ENCODE peak calls at places on chromosomes 5 and 9, in four cellular contexts. P is activated CD4-positive, alpha-beta T cell treated with anti-CD3 and anti-CD28 coated beads, Interleukin-2, amount 10 ng/mL, durations not matched to agents 7 days and 5 days; M is neural progenitor cell; L is stimulated activated naive CD4-positive, alpha-beta T cell. W is an unnamed sample.

GRCh38 chr5:1278216-1278615 is 16.7 kb downstream of the TERT start:
- DNase-seq in P (no peak), M (no peak), L (no peak), W (no peak)

GRCh38 chr5:176639208-176639607 is 8.1 kb upstream of the TSPAN17 start:
- DNase-seq in P (no peak), M (no peak), L (no peak), W (peak; percentile 52)

GRCh38 chr9:22154064-22154463 is 145.0 kb upstream of the CDKN2B start:
- DNase-seq in P (no peak), M (no peak), L (no peak), W (no peak)

GRCh38 chr5:142979636-142980035 is 209.5 kb downstream of the ARHGAP26 start:
- DNase-seq in P (no peak), M (no peak), L (no peak), W (peak; percentile 55)

GRCh38 chr9:123724211-123724831 is 205.6 kb downstream of the DENND1A start:
- DNase-seq in P (no peak), M (no peak), L (no peak), W (no peak)

GRCh38 chr9:33750839-33751339 is 44.5 kb upstream of the PRSS3 start:
- DNase-seq in P (no peak), M (no peak), L (no peak), W (no peak)

GRCh38 chr5:98935206-98935605 is 6.4 kb upstream of the CHD1 start:
- DNase-seq in P (no peak), M (no peak), L (no peak), W (no peak)

GRCh38 chr5:148532962-148533670 is 121.2 kb downstream of the HTR4 start:
- DNase-seq in P (no peak), M (no peak), L (no peak), W (no peak)

GRCh38 chr5:16867585-16867953 is 68.5 kb downstream of the MYO10 start:
- DNase-seq in P (no peak), M (no peak), L (no peak), W (no peak)

GRCh38 chr5:71891856-71892255 is 172.8 kb downstream of the CARTPT start:
- DNase-seq in P (no peak), M (peak; percentile 20), L (no peak), W (peak; percentile 82)

GRCh38 chr5:116289276-116289675 is 204.5 kb downstream of the COMMD10 start:
- DNase-seq in P (no peak), M (peak; percentile 26), L (no peak), W (peak; percentile 83)

GRCh38 chr9:125743687-125744428 is 3.3 kb upstream of the PBX3 start:
- DNase-seq in P (no peak), M (no peak), L (no peak), W (no peak)

GRCh38 chr9:107737987-107738743 is 248.6 kb upstream of the KLF4 start:
- DNase-seq in P (no peak), M (no peak), L (no peak), W (no peak)

GRCh38 chr9:138072897-138073296 is 195.3 kb downstream of the CACNA1B start:
- DNase-seq in P (no peak), M (no peak), L (no peak), W (peak; percentile 50)

GRCh38 chr5:39199335-39199734 is 20.0 kb downstream of the FYB1 start:
- DNase-seq in P (peak; percentile 3), M (no peak), L (no peak), W (no peak)

GRCh38 chr9:27280858-27281257 is 16.1 kb downstream of the EQTN start:
- DNase-seq in P (no peak), M (no peak), L (no peak), W (no peak)

GRCh38 chr5:171495122-171495700 is 75.8 kb downstream of the FGF18 start:
- DNase-seq in P (no peak), M (no peak), L (no peak), W (no peak)

GRCh38 chr9:121253821-121254471 is 14.0 kb upstream of the GSN start:
- DNase-seq in P (no peak), M (no peak), L (no peak), W (peak; percentile 37)

GRCh38 chr5:135739383-135739961 is 95.0 kb upstream of the SLC25A48 start:
- DNase-seq in P (no peak), M (no peak), L (no peak), W (no peak)

W was measured in endodermal cell.